ENCODE peak calls at places on chromosomes 4 and X, in seven cellular contexts. G is transverse colon, U is tibial nerve, Y is esophagus squamous epithelium, A is right lobe of liver, O is heart left ventricle, R is ovary. V is an unnamed sample.

GRCh38 chr4:152458801-152459302 is 77.0 kb downstream of the FBXW7 start:
- DNase-seq in G (no peak), U (no peak), Y (no peak), A (no peak), O (no peak), R (no peak), V (no peak)

GRCh38 chrX:40503094-40503493 is 77.7 kb upstream of the ATP6AP2 start:
- DNase-seq in G (no peak), U (no peak), Y (no peak), A (no peak), O (no peak), R (no peak), V (no peak)

GRCh38 chr4:128524311-128524710 is 236.7 kb upstream of the PGRMC2 start:
- DNase-seq in G (peak; percentile 62), U (no peak), Y (no peak), A (no peak), O (no peak), R (no peak), V (no peak)

GRCh38 chr4:86220137-86220536 is 139.7 kb downstream of the MAPK10 start:
- DNase-seq in G (no peak), U (no peak), Y (no peak), A (no peak), O (no peak), R (no peak), V (no peak)

GRCh38 chr4:78644744-78645330 is 93.3 kb downstream of the ANXA3 start:
- DNase-seq in G (peak; percentile 58), U (peak; percentile 75), Y (peak; percentile 8), A (no peak), O (peak; percentile 71), R (peak; percentile 21), V (no peak)

GRCh38 chr4:21888195-21888976 is 60.2 kb downstream of the KCNIP4 start:
- DNase-seq in G (no peak), U (no peak), Y (no peak), A (no peak), O (no peak), R (no peak), V (no peak)

GRCh38 chr4:141391771-141392170 is 171.1 kb downstream of the ZNF330 start:
- DNase-seq in G (no peak), U (no peak), Y (no peak), A (no peak), O (no peak), R (no peak), V (no peak)

GRCh38 chr4:161256716-161257115 is 907.1 kb downstream of the FSTL5 start:
- DNase-seq in G (no peak), U (no peak), Y (no peak), A (no peak), O (no peak), R (no peak), V (no peak)

GRCh38 chrX:104750146-104750699 is 184.2 kb downstream of the IL1RAPL2 start:
- DNase-seq in G (no peak), U (peak; percentile 4), Y (no peak), A (no peak), O (peak; percentile 12), R (no peak), V (no peak)

GRCh38 chr4:145732416-145732815 is 52.5 kb downstream of the C4orf51 start:
- DNase-seq in G (peak; percentile 14), U (no peak), Y (no peak), A (no peak), O (no peak), R (no peak), V (no peak)

GRCh38 chrX:47633671-47634590 is 4.2 kb upstream of the CFP start:
- DNase-seq in G (no peak), U (no peak), Y (no peak), A (no peak), O (no peak), R (no peak), V (no peak)

GRCh38 chrX:74061879-74062278 is 242.1 kb upstream of the ZCCHC13 start:
- DNase-seq in G (no peak), U (no peak), Y (no peak), A (no peak), O (no peak), R (no peak), V (no peak)

GRCh38 chrX:122512561-122513072 is 671.5 kb upstream of the GRIA3 start:
- DNase-seq in G (no peak), U (no peak), Y (no peak), A (no peak), O (no peak), R (no peak), V (no peak)

GRCh38 chrX:13662537-13662841 is 9.5 kb downstream of the TCEANC start:
- DNase-seq in G (no peak), U (peak; percentile 11), Y (no peak), A (no peak), O (no peak), R (no peak), V (no peak)
- H3K4me3 ChIP-seq in G (no peak overlapping the region), U (no peak overlapping the region), Y (no peak overlapping the region), A (no peak overlapping the region), O (no peak overlapping the region), R (peak overlapping the region; percentile 6), V (peak overlapping the region; percentile 28)

GRCh38 chr4:8656185-8656517 is 63.6 kb downstream of the CPZ start:
- DNase-seq in G (no peak), U (no peak), Y (no peak), A (peak; percentile 33), O (peak; percentile 6), R (no peak), V (no peak)
- H3K27me3 ChIP-seq in G (peaks cover 12% of the 10 kb centered on the region), U (no peaks in the 10 kb centered on the region), Y (peaks cover 52% of the 10 kb centered on the region), A (no peaks in the 10 kb centered on the region), O (peaks cover 3% of the 10 kb centered on the region), R (no peaks in the 10 kb centered on the region), V (no peaks in the 10 kb centered on the region)

DNA sequence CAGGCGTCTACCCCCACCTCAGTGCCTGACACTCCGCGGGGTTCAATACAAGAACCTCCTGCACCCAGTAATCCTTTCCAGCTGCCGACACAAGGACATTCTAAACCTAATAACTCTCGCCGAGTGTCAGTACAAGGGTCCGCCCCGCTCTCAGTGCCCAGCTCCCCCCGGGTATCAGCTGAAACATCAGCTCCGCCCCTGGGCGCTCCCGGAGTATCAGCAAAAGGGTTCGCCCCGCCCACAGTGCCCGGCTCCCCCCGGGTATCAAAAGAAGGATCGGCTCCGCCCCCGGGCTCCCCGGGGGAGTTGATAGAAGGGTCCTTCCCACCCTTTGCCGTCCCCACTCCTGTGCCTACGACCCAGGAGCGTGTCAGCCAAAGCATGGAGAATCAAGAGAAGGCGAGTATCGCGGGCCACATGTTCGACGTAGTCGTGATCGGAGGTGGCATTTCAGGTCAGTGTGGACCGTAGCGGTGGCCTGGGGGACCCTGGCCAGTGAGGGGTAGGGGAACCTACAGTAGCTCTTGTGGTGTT is at the start of gene MAOA:
- DNase-seq in G (peak; percentile 88), U (peak; percentile 86), Y (no peak), A (peak; percentile 94), O (peak; percentile 59), R (peak; percentile 76), V (peak; percentile 54)
- TF ChIP-seq POLR2A in G (peak; percentile 76), U (no peak), Y (peak; percentile 72), A (peak; percentile 73), O (peak; percentile 59), R (peak; percentile 22), V (no peak)

GRCh38 chrX:114581528-114582263 is 2.2 kb upstream of the HTR2C start:
- DNase-seq in G (no peak), U (no peak), Y (no peak), A (no peak), O (no peak), R (no peak), V (no peak)
- H3K4me3 ChIP-seq in G (no peak overlapping the region), U (peak overlapping the region; percentile 5), Y (no peak overlapping the region), A (no peak overlapping the region), O (no peak overlapping the region), R (no peak overlapping the region), V (peak overlapping the region; percentile 44)

GRCh38 chr4:173499568-173500535 is 30.2 kb downstream of the HAND2 start:
- DNase-seq in G (no peak), U (no peak), Y (no peak), A (no peak), O (no peak), R (no peak), V (no peak)
- H3K27me3 ChIP-seq in G (peaks cover 68% of the 10 kb centered on the region), U (peaks cover 77% of the 10 kb centered on the region), Y (peaks cover 89% of the 10 kb centered on the region), A (no peaks in the 10 kb centered on the region), O (peaks cover 10% of the 10 kb centered on the region), R (no peaks in the 10 kb centered on the region), V (peaks cover 30% of the 10 kb centered on the region)

GRCh38 chr4:102527695-102528094 is 26.5 kb downstream of the NFKB1 start:
- DNase-seq in G (no peak), U (no peak), Y (no peak), A (no peak), O (no peak), R (no peak), V (no peak)
- TF ChIP-seq POLR2A in G (no peak), U (no peak), Y (no peak), A (no peak), O (no peak), R (no peak), V (no peak)

DNA sequence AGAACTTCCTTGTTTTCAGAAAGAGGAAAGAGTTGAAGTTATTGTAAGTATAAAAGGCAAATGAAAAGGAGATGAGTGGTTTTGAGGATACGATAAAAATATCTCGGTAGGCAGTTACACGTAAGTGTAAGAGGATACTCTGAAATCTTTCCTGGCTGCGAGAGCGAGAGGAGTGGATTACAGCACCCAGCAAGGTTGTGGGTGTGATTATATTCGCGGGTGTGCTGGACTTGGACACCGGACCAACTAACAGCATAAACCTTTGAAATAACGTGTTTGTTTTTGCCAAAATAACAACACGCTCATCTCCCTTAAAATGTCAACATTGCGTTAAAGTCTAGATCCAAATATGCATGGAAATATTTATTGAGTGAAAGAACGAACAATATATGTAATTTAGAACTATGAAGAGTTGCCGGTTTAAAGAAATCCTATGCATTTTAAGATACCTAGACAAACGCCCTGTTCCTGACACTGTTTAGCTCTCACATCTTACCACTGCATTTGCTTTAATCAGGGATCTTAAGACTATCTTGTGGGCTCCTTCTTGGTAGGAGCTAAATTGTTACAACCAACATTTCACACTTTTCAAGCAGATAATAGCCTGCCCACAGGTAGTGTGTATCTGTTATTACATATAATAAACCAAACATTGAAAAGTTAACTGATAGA is 96.4 kb upstream of the RPS6KA3 start:
- DNase-seq in G (peak; percentile 21), U (no peak), Y (no peak), A (no peak), O (peak; percentile 25), R (no peak), V (no peak)
- H3K4me3 ChIP-seq in G (no peak overlapping the region), U (no peak overlapping the region), Y (no peak overlapping the region), A (no peak overlapping the region), O (no peak overlapping the region), R (no peak overlapping the region), V (no peak overlapping the region)